ENCODE peak calls at places on chromosome 12, in six cellular contexts. One of them, this sample, is unnamed.
A peak's percentile ranks its signal among the peaks of the same experiment; 100 is the strongest.

GRCh38 chr12:108338915-108339657 is at the start of gene CMKLR1:
- DNase-seq in upper lobe of left lung: peak; percentile 84
- DNase-seq in transverse colon: peak; percentile 32
- DNase-seq in stomach: no peak
- DNase-seq in prostate gland: no peak
- DNase-seq in sigmoid colon: peak; percentile 82
- DNase-seq in this sample: no peak

GRCh38 chr12:52679875-52680274 is 332 bp downstream of the KRT1 start:
- DNase-seq in prostate gland: no peak
- DNase-seq in stomach: no peak
- DNase-seq in upper lobe of left lung: no peak
- DNase-seq in sigmoid colon: no peak
- DNase-seq in transverse colon: no peak
- DNase-seq in this sample: no peak

GRCh38 chr12:75259170-75259569 is 49.5 kb upstream of the KCNC2 start:
- DNase-seq in transverse colon: no peak
- DNase-seq in upper lobe of left lung: no peak
- DNase-seq in stomach: no peak
- DNase-seq in prostate gland: no peak
- DNase-seq in sigmoid colon: no peak
- DNase-seq in this sample: no peak

GRCh38 chr12:9752145-9752717 is 8.5 kb downstream of the CD69 start:
- DNase-seq in transverse colon: no peak
- DNase-seq in upper lobe of left lung: no peak
- DNase-seq in sigmoid colon: no peak
- DNase-seq in stomach: no peak
- DNase-seq in prostate gland: no peak
- DNase-seq in this sample: no peak

GRCh38 chr12:98439471-98440164 is 75.8 kb upstream of the TMPO start:
- DNase-seq in stomach: no peak
- DNase-seq in transverse colon: no peak
- DNase-seq in prostate gland: no peak
- DNase-seq in upper lobe of left lung: no peak
- DNase-seq in sigmoid colon: no peak
- DNase-seq in this sample: peak; percentile 53

GRCh38 chr12:79949098-79949497 is 14.2 kb upstream of the PPP1R12A start:
- DNase-seq in transverse colon: no peak
- DNase-seq in sigmoid colon: no peak
- DNase-seq in prostate gland: no peak
- DNase-seq in stomach: no peak
- DNase-seq in upper lobe of left lung: no peak
- DNase-seq in this sample: no peak

GRCh38 chr12:3757261-3757660 is 4.4 kb upstream of the CRACR2A start:
- DNase-seq in sigmoid colon: no peak
- DNase-seq in stomach: peak; percentile 81
- DNase-seq in transverse colon: peak; percentile 64
- DNase-seq in prostate gland: peak; percentile 71
- DNase-seq in upper lobe of left lung: no peak
- DNase-seq in this sample: no peak

GRCh38 chr12:74412607-74413230 is 124.9 kb upstream of the ATXN7L3B start:
- DNase-seq in upper lobe of left lung: no peak
- DNase-seq in prostate gland: no peak
- DNase-seq in stomach: no peak
- DNase-seq in transverse colon: no peak
- DNase-seq in sigmoid colon: no peak
- DNase-seq in this sample: no peak

GRCh38 chr12:61821381-61821780 is 438.8 kb upstream of the USP15 start:
- DNase-seq in stomach: no peak
- DNase-seq in upper lobe of left lung: no peak
- DNase-seq in sigmoid colon: no peak
- DNase-seq in prostate gland: no peak
- DNase-seq in transverse colon: no peak
- DNase-seq in this sample: no peak

GRCh38 chr12:29782821-29783772 is 645 bp downstream of the TMTC1 start:
- DNase-seq in sigmoid colon: peak; percentile 75
- DNase-seq in upper lobe of left lung: peak; percentile 89
- DNase-seq in transverse colon: no peak
- DNase-seq in stomach: peak; percentile 28
- DNase-seq in prostate gland: peak; percentile 16
- DNase-seq in this sample: no peak

GRCh38 chr12:57243521-57244305 is 7.3 kb downstream of the STAC3 start:
- DNase-seq in sigmoid colon: peak; percentile 85
- DNase-seq in transverse colon: peak; percentile 86
- DNase-seq in upper lobe of left lung: peak; percentile 85
- DNase-seq in prostate gland: peak; percentile 74
- DNase-seq in stomach: peak; percentile 85
- DNase-seq in this sample: peak; percentile 81

GRCh38 chr12:57552692-57553321 is 3.0 kb downstream of the KIF5A start:
- DNase-seq in sigmoid colon: no peak
- DNase-seq in upper lobe of left lung: no peak
- DNase-seq in transverse colon: no peak
- DNase-seq in prostate gland: no peak
- DNase-seq in stomach: no peak
- DNase-seq in this sample: no peak

GRCh38 chr12:2227360-2227759 is 174.6 kb downstream of the CACNA1C start:
- DNase-seq in transverse colon: no peak
- DNase-seq in prostate gland: no peak
- DNase-seq in stomach: no peak
- DNase-seq in sigmoid colon: no peak
- DNase-seq in upper lobe of left lung: no peak
- DNase-seq in this sample: no peak

GRCh38 chr12:90280033-90280432 is 571.4 kb upstream of the ATP2B1 start:
- DNase-seq in sigmoid colon: no peak
- DNase-seq in transverse colon: no peak
- DNase-seq in upper lobe of left lung: no peak
- DNase-seq in stomach: no peak
- DNase-seq in prostate gland: no peak
- DNase-seq in this sample: no peak

DNA sequence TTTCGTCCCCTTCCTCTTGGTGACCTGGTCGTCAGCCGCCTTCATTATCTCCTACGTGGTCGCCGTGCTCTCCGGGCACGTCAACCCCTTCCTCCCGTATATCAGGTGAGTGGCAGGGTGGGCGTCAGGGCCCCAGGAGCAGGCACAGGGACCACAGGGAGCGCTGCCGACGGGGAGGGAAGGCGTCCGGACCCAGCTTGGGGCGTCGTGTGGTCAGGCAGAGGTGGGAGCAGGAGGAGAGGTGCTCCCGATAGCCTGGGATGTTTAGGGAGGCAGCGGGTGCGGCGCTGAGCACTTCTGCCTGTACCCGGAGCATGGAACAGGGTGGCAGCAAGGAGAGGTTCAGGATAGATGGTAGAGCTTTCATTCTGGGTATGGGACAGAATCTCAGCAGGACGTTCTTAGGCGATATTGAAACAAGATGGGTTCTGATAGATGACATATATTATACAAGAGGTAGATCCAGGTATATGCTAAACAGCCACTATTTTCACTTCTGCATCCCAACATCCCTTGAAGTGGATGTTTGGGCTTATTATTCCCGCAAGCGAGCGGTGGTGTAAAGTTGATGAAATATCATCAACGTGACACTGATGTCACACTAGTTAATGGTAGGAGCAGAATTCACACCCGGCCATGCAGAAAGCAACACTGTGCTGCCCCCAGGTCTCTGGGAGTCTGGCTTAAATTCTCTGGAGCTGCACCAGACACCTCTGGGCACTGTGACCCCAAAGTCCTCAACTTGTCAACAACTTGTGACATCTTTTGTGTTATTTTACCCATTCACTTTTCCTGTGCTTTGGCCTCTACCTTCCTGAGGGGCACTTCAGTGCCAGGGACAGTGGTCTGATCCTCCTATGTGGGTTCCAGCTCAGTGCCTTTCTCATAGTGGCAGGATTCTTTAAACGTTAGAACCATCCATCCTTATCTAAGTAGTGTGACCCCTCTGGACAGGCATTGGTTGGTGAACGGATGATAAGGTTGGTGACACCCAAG is 734 bp downstream of the DRAM1 start:
- DNase-seq in stomach: peak; percentile 32
- DNase-seq in prostate gland: peak; percentile 15
- DNase-seq in upper lobe of left lung: no peak
- DNase-seq in sigmoid colon: peak; percentile 75
- DNase-seq in transverse colon: peak; percentile 30
- DNase-seq in this sample: no peak
- TF ChIP-seq POLR2AphosphoS5 in stomach: no peak
- TF ChIP-seq POLR2AphosphoS5 in prostate gland: no peak
- TF ChIP-seq POLR2AphosphoS5 in upper lobe of left lung: no peak
- TF ChIP-seq POLR2AphosphoS5 in sigmoid colon: no peak
- TF ChIP-seq POLR2AphosphoS5 in transverse colon: no peak
- TF ChIP-seq POLR2AphosphoS5 in this sample: no peak

DNA sequence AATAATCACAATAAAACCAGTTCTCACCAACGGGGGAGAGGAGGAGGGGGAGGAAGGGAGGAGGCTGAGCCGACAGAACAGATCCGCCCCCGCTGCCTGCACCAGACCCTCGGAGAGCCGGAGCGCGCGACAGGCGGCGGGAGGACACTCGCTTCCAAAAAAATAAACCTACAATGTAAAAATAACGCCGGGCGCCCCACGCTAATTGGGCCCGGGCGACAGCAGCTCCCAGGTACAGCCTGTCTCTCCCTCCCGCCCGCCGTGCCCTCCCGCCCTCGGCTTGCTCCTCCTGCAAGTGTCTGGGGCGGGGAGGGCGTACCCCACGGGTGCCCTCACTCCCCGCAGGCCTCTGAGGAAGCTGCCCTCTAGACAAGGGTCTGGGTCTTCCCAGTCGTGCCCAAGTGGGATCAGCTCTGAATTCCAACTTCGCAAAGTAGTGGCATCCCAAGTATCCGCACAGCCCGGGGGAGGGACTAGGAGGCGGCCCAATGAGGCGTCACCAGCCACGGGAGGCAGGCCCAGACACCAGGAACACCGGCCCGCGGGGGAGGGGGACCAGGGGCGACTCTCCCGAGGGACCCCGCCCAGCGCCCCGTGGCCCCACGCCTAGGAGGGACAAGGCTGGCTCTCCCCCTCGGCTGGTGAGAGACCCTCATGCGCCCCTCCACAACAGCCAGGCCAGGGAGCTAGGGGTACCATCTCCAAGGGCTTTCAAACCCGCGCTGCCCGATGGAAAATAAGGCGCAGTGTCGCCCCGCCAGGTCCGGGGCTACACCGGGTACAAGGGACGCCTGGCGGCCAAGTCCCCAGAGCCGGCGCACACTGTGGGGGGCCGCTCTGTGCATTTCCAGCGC is 1.0 kb downstream of the NCOR2 start:
- DNase-seq in prostate gland: peak; percentile 92
- DNase-seq in upper lobe of left lung: peak; percentile 94
- DNase-seq in transverse colon: peak; percentile 89
- DNase-seq in stomach: peak; percentile 88
- DNase-seq in sigmoid colon: peak; percentile 96
- DNase-seq in this sample: peak; percentile 71
- TF ChIP-seq POLR2AphosphoS5 in prostate gland: peak; percentile 84
- TF ChIP-seq POLR2AphosphoS5 in upper lobe of left lung: peak; percentile 76
- TF ChIP-seq POLR2AphosphoS5 in transverse colon: peak; percentile 66
- TF ChIP-seq POLR2AphosphoS5 in stomach: peak; percentile 67
- TF ChIP-seq POLR2AphosphoS5 in sigmoid colon: peak; percentile 58
- TF ChIP-seq POLR2AphosphoS5 in this sample: no peak

DNA sequence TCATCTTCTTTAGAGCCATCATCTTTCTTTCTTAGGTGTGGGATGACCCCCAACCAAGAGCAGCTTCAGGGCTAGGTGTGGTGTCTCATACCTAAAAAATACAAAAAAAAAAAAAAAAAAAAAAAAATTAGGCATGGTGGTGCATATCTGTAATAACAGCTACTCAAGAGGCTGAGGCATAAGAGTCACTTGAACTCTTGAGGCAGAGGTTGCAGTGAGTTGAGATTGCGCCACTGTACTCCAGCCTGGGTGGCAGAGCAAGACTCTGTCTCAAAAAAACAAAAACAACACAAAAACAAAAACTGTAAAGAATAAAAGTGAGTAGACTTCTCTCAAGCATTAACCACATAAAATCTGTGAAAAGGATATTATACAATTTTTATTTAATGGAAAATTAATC is 8.0 kb upstream of the ATF7IP start:
- DNase-seq in upper lobe of left lung: no peak
- DNase-seq in prostate gland: no peak
- DNase-seq in stomach: no peak
- DNase-seq in sigmoid colon: no peak
- DNase-seq in transverse colon: no peak
- DNase-seq in this sample: no peak
- TF ChIP-seq POLR2AphosphoS5 in upper lobe of left lung: no peak
- TF ChIP-seq POLR2AphosphoS5 in prostate gland: no peak
- TF ChIP-seq POLR2AphosphoS5 in stomach: no peak
- TF ChIP-seq POLR2AphosphoS5 in sigmoid colon: no peak
- TF ChIP-seq POLR2AphosphoS5 in transverse colon: no peak
- TF ChIP-seq POLR2AphosphoS5 in this sample: no peak

GRCh38 chr12:93167841-93168492 is 209.8 kb upstream of the NUDT4 start:
- DNase-seq in stomach: no peak
- DNase-seq in prostate gland: peak; percentile 59
- DNase-seq in transverse colon: peak; percentile 42
- DNase-seq in upper lobe of left lung: no peak
- DNase-seq in sigmoid colon: no peak
- DNase-seq in this sample: no peak
- TF ChIP-seq POLR2AphosphoS5 in stomach: no peak
- TF ChIP-seq POLR2AphosphoS5 in prostate gland: peak; percentile 62
- TF ChIP-seq POLR2AphosphoS5 in transverse colon: no peak
- TF ChIP-seq POLR2AphosphoS5 in upper lobe of left lung: no peak
- TF ChIP-seq POLR2AphosphoS5 in sigmoid colon: no peak
- TF ChIP-seq POLR2AphosphoS5 in this sample: no peak

DNA sequence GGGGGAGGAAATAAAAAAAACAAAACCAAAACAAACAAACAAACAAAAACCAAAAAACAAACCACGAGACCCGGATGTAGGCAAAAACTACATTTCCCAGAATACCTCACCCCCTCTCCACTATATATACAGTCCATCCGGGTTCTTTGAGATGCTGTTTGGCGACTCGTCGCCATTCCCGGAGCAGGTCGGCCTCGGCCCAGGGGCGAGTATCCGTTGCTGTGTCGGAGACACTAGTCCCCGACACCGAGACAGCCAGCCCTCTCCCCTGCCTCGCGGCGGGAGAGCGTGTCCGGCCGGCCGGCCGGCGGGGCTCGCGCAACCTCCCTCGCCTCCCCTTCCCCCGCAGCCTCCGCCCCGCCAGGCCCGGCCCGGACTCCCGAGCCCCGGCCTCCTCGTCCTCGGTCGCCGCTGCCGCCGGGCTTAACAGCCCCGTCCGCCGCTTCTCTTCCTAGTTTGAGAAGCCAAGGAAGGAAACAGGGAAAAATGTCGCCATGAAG is at the start of gene RNF10:
- DNase-seq in sigmoid colon: peak; percentile 87
- DNase-seq in upper lobe of left lung: peak; percentile 92
- DNase-seq in transverse colon: peak; percentile 85
- DNase-seq in prostate gland: peak; percentile 83
- DNase-seq in stomach: peak; percentile 77
- DNase-seq in this sample: peak; percentile 81
- TF ChIP-seq POLR2AphosphoS5 in sigmoid colon: peak; percentile 99
- TF ChIP-seq POLR2AphosphoS5 in upper lobe of left lung: peak; percentile 99
- TF ChIP-seq POLR2AphosphoS5 in transverse colon: peak; percentile 100
- TF ChIP-seq POLR2AphosphoS5 in prostate gland: peak; percentile 99
- TF ChIP-seq POLR2AphosphoS5 in stomach: peak; percentile 100
- TF ChIP-seq POLR2AphosphoS5 in this sample: peak; percentile 86

GRCh38 chr12:4938900-4939299 is 29.2 kb downstream of the KCNA1 start:
- DNase-seq in upper lobe of left lung: no peak
- DNase-seq in prostate gland: no peak
- DNase-seq in stomach: no peak
- DNase-seq in sigmoid colon: no peak
- DNase-seq in transverse colon: no peak
- DNase-seq in this sample: no peak
- TF ChIP-seq POLR2AphosphoS5 in upper lobe of left lung: no peak
- TF ChIP-seq POLR2AphosphoS5 in prostate gland: no peak
- TF ChIP-seq POLR2AphosphoS5 in stomach: no peak
- TF ChIP-seq POLR2AphosphoS5 in sigmoid colon: no peak
- TF ChIP-seq POLR2AphosphoS5 in transverse colon: no peak
- TF ChIP-seq POLR2AphosphoS5 in this sample: no peak

This sample was measured in HL-60.